ENCODE peak calls at places on chromosomes 4 and X, in nine cellular contexts. One of them, this sample, is unnamed.

GRCh38 chrX:57156397-57157049 is 19.3 kb upstream of the SPIN2A start:
- DNase-seq in stimulated activated naive B cell treated with anti-CD40 and anti-IgM and Interleukin-4, amounts not matched to agents 10 μg/mL and 1 μg/mL and 100 μg/mL, for 72 hours: no peak
- DNase-seq in germinal center: no peak
- DNase-seq in T-helper 1 cell: no peak
- DNase-seq in naive thymus-derived CD8-positive, alpha-beta T cell: no peak
- DNase-seq in activated CD4-positive, alpha-beta T cell treated with anti-CD3 and anti-CD28 coated beads for 48 hours: no peak
- DNase-seq in H4: no peak
- DNase-seq in Caco-2: peak
- DNase-seq in adrenal gland: peak
- DNase-seq in this sample: no peak

GRCh38 chrX:54747713-54748393 is 50.2 kb downstream of the ITIH6 start:
- DNase-seq in stimulated activated naive B cell treated with anti-CD40 and anti-IgM and Interleukin-4, amounts not matched to agents 10 μg/mL and 1 μg/mL and 100 μg/mL, for 72 hours: no peak
- DNase-seq in germinal center: no peak
- DNase-seq in T-helper 1 cell: no peak
- DNase-seq in naive thymus-derived CD8-positive, alpha-beta T cell: no peak
- DNase-seq in activated CD4-positive, alpha-beta T cell treated with anti-CD3 and anti-CD28 coated beads for 48 hours: no peak
- DNase-seq in H4: no peak
- DNase-seq in Caco-2: no peak
- DNase-seq in adrenal gland: no peak
- DNase-seq in this sample: no peak

GRCh38 chr4:173521474-173522159 is 8.4 kb downstream of the HAND2 start:
- DNase-seq in stimulated activated naive B cell treated with anti-CD40 and anti-IgM and Interleukin-4, amounts not matched to agents 10 μg/mL and 1 μg/mL and 100 μg/mL, for 72 hours: no peak
- DNase-seq in germinal center: no peak
- DNase-seq in T-helper 1 cell: no peak
- DNase-seq in naive thymus-derived CD8-positive, alpha-beta T cell: no peak
- DNase-seq in activated CD4-positive, alpha-beta T cell treated with anti-CD3 and anti-CD28 coated beads for 48 hours: no peak
- DNase-seq in H4: no peak
- DNase-seq in Caco-2: no peak
- DNase-seq in adrenal gland: no peak
- DNase-seq in this sample: no peak

GRCh38 chr4:56218230-56218895 is 168.9 kb downstream of the AASDH start:
- DNase-seq in stimulated activated naive B cell treated with anti-CD40 and anti-IgM and Interleukin-4, amounts not matched to agents 10 μg/mL and 1 μg/mL and 100 μg/mL, for 72 hours: no peak
- DNase-seq in germinal center: no peak
- DNase-seq in T-helper 1 cell: no peak
- DNase-seq in naive thymus-derived CD8-positive, alpha-beta T cell: no peak
- DNase-seq in activated CD4-positive, alpha-beta T cell treated with anti-CD3 and anti-CD28 coated beads for 48 hours: no peak
- DNase-seq in H4: no peak
- DNase-seq in Caco-2: no peak
- DNase-seq in adrenal gland: no peak
- DNase-seq in this sample: no peak

GRCh38 chr4:5712517-5712916 is 1.5 kb downstream of the EVC start:
- DNase-seq in stimulated activated naive B cell treated with anti-CD40 and anti-IgM and Interleukin-4, amounts not matched to agents 10 μg/mL and 1 μg/mL and 100 μg/mL, for 72 hours: no peak
- DNase-seq in germinal center: no peak
- DNase-seq in T-helper 1 cell: no peak
- DNase-seq in naive thymus-derived CD8-positive, alpha-beta T cell: no peak
- DNase-seq in activated CD4-positive, alpha-beta T cell treated with anti-CD3 and anti-CD28 coated beads for 48 hours: peak
- DNase-seq in H4: peak
- DNase-seq in Caco-2: no peak
- DNase-seq in adrenal gland: no peak
- DNase-seq in this sample: peak

GRCh38 chrX:1418901-1419544 is 27.1 kb upstream of the SLC25A6 start:
- DNase-seq in stimulated activated naive B cell treated with anti-CD40 and anti-IgM and Interleukin-4, amounts not matched to agents 10 μg/mL and 1 μg/mL and 100 μg/mL, for 72 hours: no peak
- DNase-seq in germinal center: no peak
- DNase-seq in T-helper 1 cell: no peak
- DNase-seq in naive thymus-derived CD8-positive, alpha-beta T cell: no peak
- DNase-seq in activated CD4-positive, alpha-beta T cell treated with anti-CD3 and anti-CD28 coated beads for 48 hours: peak
- DNase-seq in H4: no peak
- DNase-seq in Caco-2: no peak
- DNase-seq in adrenal gland: peak
- DNase-seq in this sample: no peak

GRCh38 chr4:130722370-130722769 is 1626.4 kb downstream of the C4orf33 start:
- DNase-seq in stimulated activated naive B cell treated with anti-CD40 and anti-IgM and Interleukin-4, amounts not matched to agents 10 μg/mL and 1 μg/mL and 100 μg/mL, for 72 hours: no peak
- DNase-seq in germinal center: no peak
- DNase-seq in T-helper 1 cell: no peak
- DNase-seq in naive thymus-derived CD8-positive, alpha-beta T cell: no peak
- DNase-seq in activated CD4-positive, alpha-beta T cell treated with anti-CD3 and anti-CD28 coated beads for 48 hours: no peak
- DNase-seq in H4: no peak
- DNase-seq in Caco-2: no peak
- DNase-seq in adrenal gland: no peak
- DNase-seq in this sample: no peak

GRCh38 chr4:163564221-163564720 is 69.8 kb downstream of the TMA16 start:
- DNase-seq in stimulated activated naive B cell treated with anti-CD40 and anti-IgM and Interleukin-4, amounts not matched to agents 10 μg/mL and 1 μg/mL and 100 μg/mL, for 72 hours: no peak
- DNase-seq in germinal center: no peak
- DNase-seq in T-helper 1 cell: no peak
- DNase-seq in naive thymus-derived CD8-positive, alpha-beta T cell: no peak
- DNase-seq in activated CD4-positive, alpha-beta T cell treated with anti-CD3 and anti-CD28 coated beads for 48 hours: no peak
- DNase-seq in H4: no peak
- DNase-seq in Caco-2: no peak
- DNase-seq in adrenal gland: no peak
- DNase-seq in this sample: no peak

GRCh38 chr4:30537462-30537861 is 182.7 kb upstream of the PCDH7 start:
- DNase-seq in stimulated activated naive B cell treated with anti-CD40 and anti-IgM and Interleukin-4, amounts not matched to agents 10 μg/mL and 1 μg/mL and 100 μg/mL, for 72 hours: no peak
- DNase-seq in germinal center: no peak
- DNase-seq in T-helper 1 cell: no peak
- DNase-seq in naive thymus-derived CD8-positive, alpha-beta T cell: no peak
- DNase-seq in activated CD4-positive, alpha-beta T cell treated with anti-CD3 and anti-CD28 coated beads for 48 hours: no peak
- DNase-seq in H4: peak
- DNase-seq in Caco-2: peak
- DNase-seq in adrenal gland: no peak
- DNase-seq in this sample: peak

GRCh38 chrX:11464360-11464759 is 171.1 kb downstream of the AMELX start:
- DNase-seq in stimulated activated naive B cell treated with anti-CD40 and anti-IgM and Interleukin-4, amounts not matched to agents 10 μg/mL and 1 μg/mL and 100 μg/mL, for 72 hours: no peak
- DNase-seq in germinal center: no peak
- DNase-seq in T-helper 1 cell: no peak
- DNase-seq in naive thymus-derived CD8-positive, alpha-beta T cell: no peak
- DNase-seq in activated CD4-positive, alpha-beta T cell treated with anti-CD3 and anti-CD28 coated beads for 48 hours: no peak
- DNase-seq in H4: no peak
- DNase-seq in Caco-2: no peak
- DNase-seq in adrenal gland: no peak
- DNase-seq in this sample: no peak

GRCh38 chr4:182901337-182901736 is 15.8 kb downstream of the DCTD start:
- DNase-seq in stimulated activated naive B cell treated with anti-CD40 and anti-IgM and Interleukin-4, amounts not matched to agents 10 μg/mL and 1 μg/mL and 100 μg/mL, for 72 hours: no peak
- DNase-seq in germinal center: no peak
- DNase-seq in T-helper 1 cell: no peak
- DNase-seq in naive thymus-derived CD8-positive, alpha-beta T cell: no peak
- DNase-seq in activated CD4-positive, alpha-beta T cell treated with anti-CD3 and anti-CD28 coated beads for 48 hours: no peak
- DNase-seq in H4: no peak
- DNase-seq in Caco-2: no peak
- DNase-seq in adrenal gland: no peak
- DNase-seq in this sample: no peak

GRCh38 chr4:84582988-84583870 is at the start of gene CDS1:
- DNase-seq in stimulated activated naive B cell treated with anti-CD40 and anti-IgM and Interleukin-4, amounts not matched to agents 10 μg/mL and 1 μg/mL and 100 μg/mL, for 72 hours: no peak
- DNase-seq in germinal center: peak
- DNase-seq in T-helper 1 cell: peak
- DNase-seq in naive thymus-derived CD8-positive, alpha-beta T cell: no peak
- DNase-seq in activated CD4-positive, alpha-beta T cell treated with anti-CD3 and anti-CD28 coated beads for 48 hours: peak
- DNase-seq in H4: peak
- DNase-seq in Caco-2: peak
- DNase-seq in adrenal gland: peak
- DNase-seq in this sample: no peak

GRCh38 chr4:7516773-7517144 is 82.0 kb upstream of the PSAPL1 start:
- DNase-seq in stimulated activated naive B cell treated with anti-CD40 and anti-IgM and Interleukin-4, amounts not matched to agents 10 μg/mL and 1 μg/mL and 100 μg/mL, for 72 hours: no peak
- DNase-seq in germinal center: no peak
- DNase-seq in T-helper 1 cell: no peak
- DNase-seq in naive thymus-derived CD8-positive, alpha-beta T cell: no peak
- DNase-seq in activated CD4-positive, alpha-beta T cell treated with anti-CD3 and anti-CD28 coated beads for 48 hours: no peak
- DNase-seq in H4: no peak
- DNase-seq in Caco-2: no peak
- DNase-seq in adrenal gland: no peak
- DNase-seq in this sample: no peak

GRCh38 chrX:18617351-18617750 is 54.6 kb downstream of the RS1 start:
- DNase-seq in stimulated activated naive B cell treated with anti-CD40 and anti-IgM and Interleukin-4, amounts not matched to agents 10 μg/mL and 1 μg/mL and 100 μg/mL, for 72 hours: no peak
- DNase-seq in germinal center: no peak
- DNase-seq in T-helper 1 cell: no peak
- DNase-seq in naive thymus-derived CD8-positive, alpha-beta T cell: no peak
- DNase-seq in activated CD4-positive, alpha-beta T cell treated with anti-CD3 and anti-CD28 coated beads for 48 hours: no peak
- DNase-seq in H4: peak
- DNase-seq in Caco-2: peak
- DNase-seq in adrenal gland: no peak
- DNase-seq in this sample: peak

GRCh38 chr4:136931771-136932170 is 600.5 kb downstream of the PCDH18 start:
- DNase-seq in stimulated activated naive B cell treated with anti-CD40 and anti-IgM and Interleukin-4, amounts not matched to agents 10 μg/mL and 1 μg/mL and 100 μg/mL, for 72 hours: no peak
- DNase-seq in germinal center: no peak
- DNase-seq in T-helper 1 cell: no peak
- DNase-seq in naive thymus-derived CD8-positive, alpha-beta T cell: no peak
- DNase-seq in activated CD4-positive, alpha-beta T cell treated with anti-CD3 and anti-CD28 coated beads for 48 hours: no peak
- DNase-seq in H4: no peak
- DNase-seq in Caco-2: no peak
- DNase-seq in adrenal gland: no peak
- DNase-seq in this sample: no peak

GRCh38 chr4:126238010-126238409 is 923.3 kb downstream of the FAT4 start:
- DNase-seq in stimulated activated naive B cell treated with anti-CD40 and anti-IgM and Interleukin-4, amounts not matched to agents 10 μg/mL and 1 μg/mL and 100 μg/mL, for 72 hours: no peak
- DNase-seq in germinal center: no peak
- DNase-seq in T-helper 1 cell: no peak
- DNase-seq in naive thymus-derived CD8-positive, alpha-beta T cell: no peak
- DNase-seq in activated CD4-positive, alpha-beta T cell treated with anti-CD3 and anti-CD28 coated beads for 48 hours: no peak
- DNase-seq in H4: no peak
- DNase-seq in Caco-2: no peak
- DNase-seq in adrenal gland: no peak
- DNase-seq in this sample: no peak

GRCh38 chr4:15410750-15411149 is 17.1 kb upstream of the C1QTNF7 start:
- DNase-seq in stimulated activated naive B cell treated with anti-CD40 and anti-IgM and Interleukin-4, amounts not matched to agents 10 μg/mL and 1 μg/mL and 100 μg/mL, for 72 hours: no peak
- DNase-seq in germinal center: peak
- DNase-seq in T-helper 1 cell: no peak
- DNase-seq in naive thymus-derived CD8-positive, alpha-beta T cell: peak
- DNase-seq in activated CD4-positive, alpha-beta T cell treated with anti-CD3 and anti-CD28 coated beads for 48 hours: no peak
- DNase-seq in H4: no peak
- DNase-seq in Caco-2: no peak
- DNase-seq in adrenal gland: no peak
- DNase-seq in this sample: no peak

This sample was measured in astrocyte of the cerebellum.